ENCODE peak calls at places on chromosome 4, in four cellular contexts. I is endothelial cell, R is Peyer's patch, B is sigmoid colon. Z is an unnamed sample.
A peak's percentile ranks its signal among the peaks of the same experiment; 100 is the strongest.

GRCh38 chr4:25767877-25768475 is 94.8 kb downstream of the SEL1L3 start:
- DNase-seq in I (peak; percentile 58), B (no peak), R (no peak), Z (peak; percentile 62)

GRCh38 chr4:146638801-146639351 is at the start of gene POU4F2:
- DNase-seq in I (peak; percentile 58), B (no peak), R (no peak), Z (peak; percentile 65)

GRCh38 chr4:42104521-42104920 is 47.9 kb downstream of the BEND4 start:
- DNase-seq in I (no peak), B (no peak), R (no peak), Z (no peak)

GRCh38 chr4:25938251-25939186 is 24.5 kb downstream of the SMIM20 start:
- DNase-seq in B (no peak), I (no peak), R (no peak), Z (no peak)

GRCh38 chr4:130675262-130675661 is 1579.3 kb downstream of the C4orf33 start:
- DNase-seq in R (no peak), I (no peak), B (no peak), Z (no peak)

GRCh38 chr4:167176723-167177367 is 57.4 kb downstream of the SPOCK3 start:
- DNase-seq in B (no peak), I (no peak), R (no peak), Z (no peak)

GRCh38 chr4:104967034-104967401 is 179.7 kb upstream of the TET2 start:
- DNase-seq in I (no peak), B (no peak), R (no peak), Z (no peak)

GRCh38 chr4:113673450-113673849 is 88.1 kb downstream of the CAMK2D start:
- DNase-seq in R (no peak), B (no peak), I (no peak), Z (no peak)

GRCh38 chr4:48970471-48970921 is 15.6 kb upstream of the CWH43 start:
- DNase-seq in R (no peak), I (no peak), B (no peak), Z (no peak)

GRCh38 chr4:54186371-54186770 is 42.7 kb upstream of the PDGFRA start:
- DNase-seq in B (no peak), I (no peak), R (no peak), Z (no peak)

GRCh38 chr4:146330392-146330791 is 116.1 kb downstream of the REELD1 start:
- DNase-seq in R (no peak), I (no peak), B (no peak), Z (no peak)

GRCh38 chr4:41757521-41758156 is 9.1 kb upstream of the PHOX2B start:
- DNase-seq in R (no peak), B (no peak), I (no peak), Z (no peak)

GRCh38 chr4:1323635-1324442 is 23.2 kb upstream of the UVSSA start:
- DNase-seq in I (no peak), B (no peak), R (no peak), Z (no peak)

GRCh38 chr4:170007113-170007512 is 19.1 kb downstream of the MFAP3L start:
- DNase-seq in I (no peak), B (no peak), R (no peak), Z (no peak)

GRCh38 chr4:18127030-18127429 is 105.5 kb upstream of the LCORL start:
- DNase-seq in B (no peak), I (no peak), R (no peak), Z (no peak)

GRCh38 chr4:146545102-146545501 is 23.4 kb upstream of the SLC10A7 start:
- DNase-seq in R (no peak), I (peak; percentile 14), B (no peak), Z (no peak)

GRCh38 chr4:148574941-148575340 is 132.7 kb upstream of the NR3C2 start:
- DNase-seq in I (no peak), B (no peak), R (no peak), Z (no peak)

GRCh38 chr4:142718981-142719380 is 127.1 kb downstream of the INPP4B start:
- DNase-seq in I (no peak), B (no peak), R (no peak), Z (no peak)

GRCh38 chr4:55758570-55758969 is 61.0 kb upstream of the EXOC1L start:
- DNase-seq in R (no peak), B (no peak), I (no peak), Z (no peak)

GRCh38 chr4:68432320-68432719 is 14.9 kb upstream of the TMPRSS11E start:
- DNase-seq in R (no peak), I (no peak), B (no peak), Z (no peak)

GRCh38 chr4:68426516-68426915 is 20.7 kb upstream of the TMPRSS11E start:
- DNase-seq in I (no peak), R (no peak), B (no peak), Z (no peak)

GRCh38 chr4:68434277-68434676 is 13.0 kb upstream of the TMPRSS11E start:
- DNase-seq in B (no peak), R (no peak), I (no peak), Z (no peak)

GRCh38 chr4:68433582-68433981 is 13.7 kb upstream of the TMPRSS11E start:
- DNase-seq in R (no peak), I (no peak), B (no peak), Z (no peak)

DNA sequence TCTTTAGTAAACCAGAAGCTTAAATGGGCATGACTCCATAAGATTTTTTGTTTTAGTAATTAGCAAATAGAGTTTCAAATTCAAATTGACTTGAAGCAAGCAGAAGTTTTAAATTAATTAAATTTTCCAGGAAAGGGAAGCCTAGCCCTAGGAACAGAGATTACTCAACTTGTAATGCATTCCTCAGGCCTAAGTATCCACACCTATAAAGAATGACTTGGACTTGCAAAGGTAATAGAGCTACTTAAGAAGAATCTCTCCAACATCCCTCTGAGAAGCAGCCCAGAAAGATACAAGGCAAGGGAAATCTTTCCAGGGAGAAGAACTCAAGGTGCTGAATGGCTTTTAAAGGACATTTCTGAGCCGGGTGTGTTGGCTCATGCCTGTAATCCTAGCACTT is 16.9 kb upstream of the TMPRSS11E start:
- DNase-seq in R (no peak), B (no peak), I (no peak), Z (no peak)
- TF ChIP-seq CTCF in R (no peak), B (no peak), I (no peak), Z (no peak)

GRCh38 chr4:22045051-22045450 is 96.5 kb upstream of the KCNIP4 start:
- DNase-seq in B (no peak), I (no peak), R (no peak), Z (no peak)
- TF ChIP-seq CTCF in B (no peak), I (no peak), R (no peak), Z (no peak)

GRCh38 chr4:72951147-72951546 is 118.4 kb downstream of the COX18 start:
- DNase-seq in R (no peak), B (no peak), I (no peak), Z (no peak)
- TF ChIP-seq CTCF in R (no peak), B (no peak), I (peak; percentile 36), Z (no peak)

GRCh38 chr4:11606078-11606477 is 177.4 kb upstream of the HS3ST1 start:
- DNase-seq in I (no peak), R (no peak), B (no peak), Z (no peak)

GRCh38 chr4:11609751-11610150 is 181.1 kb upstream of the HS3ST1 start:
- DNase-seq in R (no peak), I (no peak), B (no peak), Z (no peak)

GRCh38 chr4:11611868-11612267 is 183.2 kb upstream of the HS3ST1 start:
- DNase-seq in R (no peak), I (no peak), B (no peak), Z (no peak)

GRCh38 chr4:11605597-11605996 is 176.9 kb upstream of the HS3ST1 start:
- DNase-seq in R (no peak), B (no peak), I (no peak), Z (no peak)

GRCh38 chr4:11608992-11609391 is 180.3 kb upstream of the HS3ST1 start:
- DNase-seq in B (no peak), I (no peak), R (no peak), Z (no peak)
- TF ChIP-seq CTCF in B (no peak), I (no peak), R (no peak), Z (no peak)

GRCh38 chr4:185656467-185656890 is 121.2 kb upstream of the PDLIM3 start:
- DNase-seq in B (peak; percentile 90), I (no peak), R (no peak), Z (no peak)
- TF ChIP-seq CTCF in B (peak; percentile 65), I (no peak), R (no peak), Z (no peak)

DNA sequence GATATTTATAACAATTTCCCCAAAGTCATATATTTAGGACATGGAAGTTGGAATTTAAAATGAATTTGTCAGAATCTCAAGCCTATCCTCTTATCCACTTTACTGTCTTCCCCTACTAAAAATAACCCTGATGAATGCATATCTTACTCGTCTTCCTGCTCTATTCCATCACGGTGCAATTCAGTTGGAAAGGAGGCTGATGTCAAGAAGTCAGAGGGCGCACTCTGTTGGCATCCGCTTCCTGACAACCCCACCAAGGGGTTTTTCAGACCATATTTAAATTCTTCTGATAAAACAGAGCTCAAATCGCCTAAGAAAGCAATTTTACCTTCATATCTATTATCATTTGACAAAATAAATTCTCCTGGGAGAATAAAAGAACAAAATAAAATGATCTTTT is 233.5 kb downstream of the ARHGAP24 start:
- DNase-seq in I (no peak), R (no peak), B (no peak), Z (no peak)
- TF ChIP-seq CTCF in I (no peak), R (no peak), B (no peak), Z (no peak)

GRCh38 chr4:132809298-132810032 is 339.6 kb upstream of the PCDH10 start:
- DNase-seq in I (no peak), R (no peak), B (no peak), Z (peak; percentile 20)
- TF ChIP-seq CTCF in I (no peak), R (no peak), B (no peak), Z (no peak)

GRCh38 chr4:88791274-88791673 is 93.6 kb upstream of the NAP1L5 start:
- DNase-seq in B (no peak), R (no peak), I (no peak), Z (no peak)
- TF ChIP-seq CTCF in B (no peak), R (no peak), I (no peak), Z (no peak)

DNA sequence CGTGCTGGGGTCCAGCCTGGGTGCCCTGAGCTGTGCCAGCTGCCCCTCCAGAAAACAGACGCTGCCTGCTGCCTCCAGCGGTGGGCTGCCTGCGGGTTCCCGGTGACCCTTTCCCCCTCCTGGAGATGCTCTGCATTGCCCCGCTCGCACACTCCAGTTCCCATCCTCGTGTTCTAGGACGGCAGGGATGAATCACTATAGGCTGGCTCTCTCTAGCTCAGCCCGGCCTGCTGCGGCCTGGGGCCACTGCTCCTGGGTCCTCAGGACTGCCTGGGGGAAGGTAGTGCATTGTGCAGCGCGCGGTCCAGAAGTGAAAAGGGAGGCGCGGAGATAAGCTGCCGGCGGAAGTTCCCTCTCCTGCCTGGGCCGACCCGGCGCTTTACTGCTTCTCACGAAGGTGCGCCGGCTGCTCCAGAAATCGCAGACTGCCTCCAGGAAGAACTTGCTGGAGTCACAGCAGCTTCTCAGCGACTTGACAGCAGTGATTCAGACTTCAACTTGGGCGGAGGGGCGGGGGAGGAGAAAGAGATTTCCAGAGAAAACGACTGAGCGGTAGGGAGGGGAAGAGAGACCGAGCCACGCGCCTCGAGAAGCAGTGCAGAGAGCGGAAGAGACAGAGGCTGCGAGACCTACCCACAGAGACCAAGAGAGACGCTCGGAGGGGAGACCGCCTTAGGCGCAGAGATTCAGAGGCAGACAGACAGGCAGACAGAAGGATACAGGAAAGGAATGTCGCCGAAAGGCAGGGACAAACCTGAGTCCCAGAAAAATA is 6.7 kb upstream of the MSX1 start:
- DNase-seq in B (peak; percentile 61), I (peak; percentile 60), R (no peak), Z (peak; percentile 65)
- TF ChIP-seq CTCF in B (peak; percentile 14), I (peak; percentile 47), R (no peak), Z (peak; percentile 49)

Z was measured in nephron progenitor cell.